ENCODE peak calls at places on chromosomes 13 and 19, in ten cellular contexts. X is CD4-positive, alpha-beta T cell; L is BJ; S is choroid plexus epithelial cell; P is ovary; D is neural crest cell; A is fibroblast of villous mesenchyme; E is HFF-Myc; C is brain microvascular endothelial cell; H is esophagus squamous epithelium. N is an unnamed sample.

GRCh38 chr13:81872581-81872980 is 1531.7 kb upstream of the SPRY2 start:
- DNase-seq in S (peak), X (no peak), A (no peak), L (no peak), E (no peak), P (no peak), D (peak), C (no peak), H (no peak), N (no peak)

GRCh38 chr19:20664917-20665781 is 3.8 kb upstream of the ZNF626 start:
- DNase-seq in H (no peak), X (no peak), C (no peak), S (peak), P (peak), E (no peak), A (peak), D (no peak), L (no peak), N (no peak)

GRCh38 chr13:98267080-98267912 is 90.2 kb upstream of the RNF113B start:
- DNase-seq in X (no peak), E (no peak), D (no peak), H (no peak), C (peak), S (peak), P (no peak), A (peak), L (no peak), N (no peak)

GRCh38 chr13:47372742-47373141 is 475.9 kb upstream of the HTR2A start:
- DNase-seq in L (no peak), X (no peak), S (peak), E (no peak), A (no peak), P (no peak), C (no peak), D (no peak), H (no peak), N (no peak)

GRCh38 chr13:90485441-90485840 is 862.0 kb upstream of the MIR17HG start:
- DNase-seq in P (no peak), A (peak), X (no peak), L (peak), E (peak), S (peak), D (no peak), C (peak), H (no peak), N (peak)

GRCh38 chr13:52848455-52849190 is at the start of gene PCDH8:
- DNase-seq in E (no peak), X (no peak), H (no peak), C (no peak), A (no peak), D (peak), P (no peak), L (no peak), S (no peak), N (no peak)

GRCh38 chr19:41443813-41444455 is 978 bp downstream of the ERICH4 start:
- DNase-seq in P (no peak), X (no peak), A (no peak), H (no peak), L (no peak), D (no peak), E (no peak), C (no peak), S (no peak), N (no peak)

GRCh38 chr13:95607363-95607762 is 37.1 kb downstream of the DZIP1 start:
- DNase-seq in S (peak), D (no peak), X (no peak), P (no peak), E (no peak), H (no peak), C (peak), A (no peak), L (no peak), N (peak)

GRCh38 chr19:29491995-29492577 is 33.7 kb upstream of the VSTM2B start:
- DNase-seq in P (no peak), C (no peak), A (no peak), L (no peak), X (no peak), E (no peak), D (no peak), H (no peak), S (no peak), N (no peak)

GRCh38 chr19:46369817-46370216 is 22.9 kb downstream of the PPP5C start:
- DNase-seq in P (no peak), E (no peak), S (no peak), L (no peak), A (no peak), C (no peak), D (no peak), X (no peak), H (no peak), N (no peak)

GRCh38 chr19:48635966-48636858 is 967 bp downstream of the DBP start:
- DNase-seq in C (no peak), P (peak), H (no peak), L (no peak), X (no peak), S (no peak), A (no peak), D (no peak), E (no peak), N (no peak)

DNA sequence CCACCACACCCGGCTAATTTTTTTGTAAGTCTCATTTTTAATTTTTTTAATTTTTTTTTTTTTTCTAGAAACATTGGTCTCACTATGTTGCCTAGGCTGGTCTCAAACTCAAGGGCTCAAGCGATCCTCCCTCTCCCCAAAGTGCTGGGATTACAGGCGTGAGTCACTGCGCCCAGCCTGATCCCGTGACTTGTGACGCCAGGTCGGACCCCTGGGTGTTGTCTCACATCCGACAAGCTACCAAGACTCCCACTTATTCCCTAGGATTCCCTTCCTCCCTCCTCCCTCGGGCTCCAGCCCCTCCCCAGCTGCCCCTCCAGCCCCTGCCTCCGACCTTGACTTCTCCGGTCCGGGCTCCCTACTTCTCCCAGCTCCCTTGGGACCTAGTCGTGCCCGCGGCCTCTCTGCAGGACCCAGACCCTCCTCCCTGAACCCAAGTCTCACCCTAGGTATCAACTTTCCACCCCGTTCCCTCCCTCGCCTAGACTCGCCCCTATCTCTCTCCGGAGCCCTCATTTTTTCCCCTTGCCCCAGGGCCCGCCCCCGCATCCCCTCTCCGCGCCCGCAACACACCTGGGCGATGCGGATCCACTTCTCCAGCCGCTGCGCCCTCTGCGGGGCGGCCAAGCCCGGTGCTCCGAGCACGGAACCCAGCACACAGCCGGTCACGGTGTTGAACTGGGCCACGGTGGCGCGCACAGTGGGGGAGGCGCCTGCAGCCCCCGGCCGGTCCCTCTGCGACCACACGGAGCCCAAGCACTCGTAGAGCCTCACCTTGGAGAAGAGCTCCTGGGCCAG is 13.1 kb downstream of the RGL3 start:
- DNase-seq in L (no peak), D (no peak), X (no peak), A (no peak), P (no peak), H (no peak), C (no peak), S (no peak), E (no peak), N (no peak)
- TF ChIP-seq CTCF in L (peak), D (no peak), X (no peak), A (peak), P (no peak), H (no peak), C (peak), S (peak), E (peak), N (no peak)

GRCh38 chr19:572140-572890 is at the start of gene BSG:
- DNase-seq in A (peak), H (peak), S (peak), C (peak), D (peak), X (peak), L (peak), E (peak), P (peak), N (no peak)
- TF ChIP-seq CTCF in A (no peak), H (no peak), S (no peak), C (no peak), D (no peak), X (no peak), L (no peak), E (no peak), P (peak), N (no peak)

DNA sequence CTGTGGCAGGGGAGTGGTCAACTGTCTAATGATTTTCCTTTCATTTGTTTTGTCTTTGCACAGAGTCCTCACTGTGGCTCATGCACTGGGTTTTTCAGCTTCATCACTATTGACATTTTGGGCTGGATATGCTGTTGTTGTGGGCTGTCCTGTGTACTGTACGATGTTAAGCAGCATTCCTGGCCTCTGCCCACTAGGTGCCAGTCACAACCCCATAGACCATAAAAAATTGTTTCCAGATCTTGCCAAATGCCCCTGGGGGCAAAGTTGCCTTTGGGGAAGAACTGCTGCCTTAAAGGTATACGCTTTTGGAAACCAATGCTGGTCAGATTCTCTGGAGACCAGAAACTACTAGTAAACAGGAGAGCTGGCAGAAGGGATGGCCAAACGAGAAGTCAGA is 310.4 kb downstream of the SPRY2 start:
- DNase-seq in H (no peak), S (peak), P (no peak), D (no peak), X (no peak), L (no peak), C (no peak), E (peak), A (no peak), N (no peak)
- TF ChIP-seq CTCF in H (no peak), S (peak), P (no peak), D (no peak), X (no peak), L (no peak), C (peak), E (peak), A (peak), N (peak)

GRCh38 chr13:102598061-102598460 is 1.3 kb downstream of the TPP2 start:
- DNase-seq in H (no peak), L (no peak), A (peak), X (no peak), P (no peak), S (no peak), E (no peak), D (no peak), C (no peak), N (no peak)
- TF ChIP-seq CTCF in H (no peak), L (no peak), A (no peak), X (no peak), P (no peak), S (no peak), E (no peak), D (no peak), C (no peak), N (no peak)